ENCODE peak calls at places on chromosomes 7 and 10, in six cellular contexts. U is H7, P is upper lobe of right lung, N is tibial artery, V is lower lobe of right lung, Q is retinal pigment epithelial cell. T is an unnamed sample.

GRCh38 chr10:123555616-123556015 is 110.5 kb upstream of the GPR26 start:
- DNase-seq in U (peak), P (no peak), N (no peak), V (no peak), Q (no peak), T (peak)

GRCh38 chr7:44411306-44411705 is 79.2 kb downstream of the NUDCD3 start:
- DNase-seq in U (no peak), P (no peak), N (no peak), V (no peak), Q (no peak), T (no peak)

GRCh38 chr7:30612658-30613265 is 18.1 kb downstream of the GARS1 start:
- DNase-seq in U (no peak), P (no peak), N (no peak), V (no peak), Q (no peak), T (no peak)

GRCh38 chr10:132462463-132463332 is 65.7 kb downstream of the PWWP2B start:
- DNase-seq in U (no peak), P (no peak), N (no peak), V (peak), Q (no peak), T (no peak)

GRCh38 chr10:61907011-61907410 is 5.5 kb downstream of the ARID5B start:
- DNase-seq in U (no peak), P (no peak), N (no peak), V (no peak), Q (no peak), T (no peak)

GRCh38 chr7:44072364-44073231 is 7.2 kb upstream of the PGAM2 start:
- DNase-seq in U (peak), P (no peak), N (peak), V (peak), Q (no peak), T (peak)

GRCh38 chr7:10121641-10122040 is 852.0 kb upstream of the PHF14 start:
- DNase-seq in U (no peak), P (no peak), N (no peak), V (no peak), Q (no peak), T (no peak)

GRCh38 chr10:72107325-72108003 is 19.1 kb upstream of the SPOCK2 start:
- DNase-seq in U (no peak), P (no peak), N (no peak), V (no peak), Q (peak), T (no peak)

GRCh38 chr7:137501561-137501960 is 158.0 kb upstream of the PTN start:
- DNase-seq in U (no peak), P (no peak), N (no peak), V (no peak), Q (no peak), T (no peak)

GRCh38 chr7:130276796-130277762 is 10.4 kb downstream of the CPA2 start:
- DNase-seq in U (no peak), P (no peak), N (no peak), V (no peak), Q (peak), T (no peak)

GRCh38 chr10:24703700-24704099 is 20.0 kb downstream of the ARHGAP21 start:
- DNase-seq in U (no peak), P (no peak), N (no peak), V (no peak), Q (no peak), T (no peak)

GRCh38 chr10:130427216-130427722 is 291.1 kb downstream of the GLRX3 start:
- DNase-seq in U (no peak), P (no peak), N (no peak), V (no peak), Q (no peak), T (peak)

GRCh38 chr7:44321796-44322195 is 3.6 kb downstream of the CAMK2B start:
- DNase-seq in U (no peak), P (peak), N (no peak), V (no peak), Q (no peak), T (no peak)

GRCh38 chr7:2775376-2775775 is 68.7 kb downstream of the GNA12 start:
- DNase-seq in U (no peak), P (no peak), N (no peak), V (no peak), Q (no peak), T (no peak)

GRCh38 chr7:3134715-3135114 is 91.0 kb upstream of the CARD11 start:
- DNase-seq in U (no peak), P (no peak), N (no peak), V (no peak), Q (no peak), T (no peak)

GRCh38 chr7:4325732-4326131 is 356.4 kb upstream of the FOXK1 start:
- DNase-seq in U (no peak), P (no peak), N (no peak), V (peak), Q (no peak), T (no peak)

GRCh38 chr7:102468416-102469350 is 3.9 kb downstream of the LRWD1 start:
- DNase-seq in U (peak), P (no peak), N (no peak), V (no peak), Q (no peak), T (no peak)

GRCh38 chr7:134140889-134141867 is 14.0 kb downstream of the LRGUK start:
- DNase-seq in U (peak), P (peak), N (peak), V (peak), Q (no peak), T (no peak)

GRCh38 chr10:31864834-31865518 is 63.7 kb downstream of the ARHGAP12 start:
- DNase-seq in U (peak), P (no peak), N (no peak), V (no peak), Q (no peak), T (no peak)

GRCh38 chr7:149001427-149002068 is 26.8 kb downstream of the PDIA4 start:
- DNase-seq in U (peak), P (no peak), N (no peak), V (no peak), Q (no peak), T (no peak)

GRCh38 chr10:13396369-13396768 is 48.3 kb upstream of the SEPHS1 start:
- DNase-seq in U (no peak), P (no peak), N (no peak), V (no peak), Q (no peak), T (no peak)

GRCh38 chr10:49080071-49080470 is 35.3 kb downstream of the VSTM4 start:
- DNase-seq in U (no peak), P (peak), N (peak), V (peak), Q (peak), T (no peak)

GRCh38 chr7:133436014-133436428 is 183.1 kb downstream of the EXOC4 start:
- DNase-seq in U (no peak), P (no peak), N (no peak), V (no peak), Q (no peak), T (no peak)

GRCh38 chr7:73894851-73895441 is 34.0 kb downstream of the TMEM270 start:
- DNase-seq in U (peak), P (peak), N (peak), V (peak), Q (peak), T (peak)

GRCh38 chr7:55365103-55365679 is at the start of gene LANCL2:
- DNase-seq in U (no peak), P (no peak), N (no peak), V (peak), Q (no peak), T (no peak)

GRCh38 chr10:11602919-11603523 is 8.4 kb downstream of the USP6NL start:
- DNase-seq in U (no peak), P (no peak), N (no peak), V (no peak), Q (no peak), T (no peak)
- H3K4me3 ChIP-seq in U (no peak), P (no peak), N (no peak), V (no peak), Q (no peak), T (no peak)

GRCh38 chr10:78436223-78436575 is 402.5 kb downstream of the RPS24 start:
- DNase-seq in U (peak), P (no peak), N (no peak), V (no peak), Q (no peak), T (no peak)

GRCh38 chr10:78433722-78434535 is 400.3 kb downstream of the RPS24 start:
- DNase-seq in U (no peak), P (no peak), N (no peak), V (no peak), Q (no peak), T (no peak)

GRCh38 chr10:78435484-78436222 is 402.0 kb downstream of the RPS24 start:
- DNase-seq in U (no peak), P (no peak), N (no peak), V (no peak), Q (no peak), T (no peak)

GRCh38 chr10:78433063-78433717 is 399.5 kb downstream of the RPS24 start:
- DNase-seq in U (no peak), P (no peak), N (peak), V (no peak), Q (no peak), T (no peak)

DNA sequence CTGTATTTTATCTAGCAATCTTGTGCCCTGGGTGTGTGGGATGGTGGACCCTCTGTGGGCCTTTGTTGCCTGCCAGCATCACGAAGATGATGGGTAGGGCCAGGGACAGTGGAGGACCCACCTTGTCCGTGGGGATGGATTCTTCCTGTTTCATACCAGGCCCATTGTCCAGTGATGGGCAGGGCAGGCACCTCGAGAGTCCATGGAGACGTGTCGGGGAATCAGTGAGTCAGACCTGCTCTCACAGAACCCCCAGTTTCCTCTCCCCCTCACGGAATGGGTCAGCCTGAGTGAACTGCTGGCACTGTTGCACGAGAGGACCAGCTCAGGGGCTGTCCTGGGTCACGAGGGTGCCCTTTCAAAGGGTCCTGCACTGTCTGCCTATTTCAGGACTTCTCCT is 401.2 kb downstream of the RPS24 start:
- DNase-seq in U (no peak), P (no peak), N (no peak), V (no peak), Q (no peak), T (no peak)
- H3K4me3 ChIP-seq in U (no peak), P (no peak), N (no peak), V (no peak), Q (no peak), T (no peak)

GRCh38 chr10:58846856-58847255 is 329.6 kb upstream of the PHYHIPL start:
- DNase-seq in U (no peak), P (no peak), N (no peak), V (no peak), Q (no peak), T (no peak)
- H3K4me3 ChIP-seq in U (no peak), P (no peak), N (no peak), V (no peak), Q (no peak), T (no peak)

GRCh38 chr10:75294031-75294437 is 58.3 kb upstream of the COMTD1 start:
- DNase-seq in U (peak), P (no peak), N (no peak), V (no peak), Q (no peak), T (no peak)

GRCh38 chr10:75295901-75296441 is 60.2 kb upstream of the COMTD1 start:
- DNase-seq in U (no peak), P (no peak), N (no peak), V (no peak), Q (no peak), T (no peak)

GRCh38 chr10:75294518-75294865 is 58.7 kb upstream of the COMTD1 start:
- DNase-seq in U (peak), P (peak), N (no peak), V (peak), Q (no peak), T (no peak)

GRCh38 chr10:75293456-75293840 is 57.7 kb upstream of the COMTD1 start:
- DNase-seq in U (no peak), P (no peak), N (no peak), V (no peak), Q (no peak), T (no peak)

DNA sequence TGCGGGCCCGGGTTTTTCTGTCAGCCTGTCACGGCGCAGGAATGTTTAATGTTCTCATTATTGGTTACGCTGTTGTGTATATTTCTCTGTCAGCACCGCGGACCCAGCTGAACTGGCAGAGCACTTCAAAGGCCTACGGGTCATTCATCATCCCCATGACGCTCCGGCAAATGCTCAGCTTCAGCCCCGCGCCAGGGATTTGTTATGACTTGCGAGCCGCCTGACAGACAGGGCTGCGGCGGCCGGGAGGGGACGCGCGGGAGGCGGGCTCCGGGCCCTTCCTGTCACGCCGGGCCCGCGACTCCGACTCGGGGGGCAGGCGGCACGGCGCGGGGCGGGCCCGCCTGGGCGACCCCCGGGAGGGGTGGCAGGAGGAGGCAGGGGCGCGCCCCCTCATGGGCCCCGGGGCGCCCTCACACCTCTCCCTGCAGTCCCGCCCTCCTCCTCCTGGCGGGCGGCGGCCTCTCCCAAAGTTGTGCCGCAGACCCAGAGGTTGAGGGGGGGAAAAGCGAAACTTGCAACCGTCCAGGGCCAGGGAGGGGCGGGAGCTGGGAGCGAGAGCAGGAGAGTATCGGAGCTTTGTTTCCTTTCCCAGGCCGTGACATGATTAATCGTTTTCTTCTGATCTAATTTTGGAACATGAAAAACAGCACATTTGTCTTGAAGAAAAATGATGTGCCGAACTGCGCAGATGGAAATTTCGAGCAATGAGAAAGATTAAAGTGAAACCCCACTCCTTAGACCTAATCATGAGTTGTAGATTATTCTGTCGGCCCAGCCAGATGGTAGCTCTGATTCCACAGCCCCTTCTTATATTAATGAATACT is 59.3 kb upstream of the COMTD1 start:
- DNase-seq in U (peak), P (peak), N (peak), V (peak), Q (peak), T (peak)
- H3K4me3 ChIP-seq in U (peak), P (peak), N (peak), V (peak), Q (peak), T (peak)